ENCODE peak calls at places on chromosome 22, in six cellular contexts. T, F, N, B, S and H are unnamed samples. For H3K4me1, the result is how much of the 10 kb centered on the place peaks cover.

GRCh38 chr22:41521166-41521565 is 23.1 kb downstream of the POLR3H start:
- DNase-seq in N (no peak), S (no peak), T (no peak), F (no peak), B (no peak), H (no peak)

GRCh38 chr22:24155597-24156145 is 25.6 kb upstream of the SUSD2 start:
- DNase-seq in B (no peak), F (peak), N (peak), T (peak), S (peak), H (peak)

GRCh38 chr22:47204002-47204979 is 441.8 kb downstream of the TBC1D22A start:
- DNase-seq in B (peak), T (no peak), F (no peak), N (no peak), S (no peak), H (no peak)

GRCh38 chr22:27684856-27685255 is 116.7 kb downstream of the MN1 start:
- DNase-seq in F (peak), T (no peak), N (no peak), B (no peak), S (no peak), H (no peak)

GRCh38 chr22:17159504-17159951 is 451 bp upstream of the HDHD5 start:
- DNase-seq in S (peak), N (peak), F (peak), B (no peak), T (peak), H (no peak)

GRCh38 chr22:20520093-20520511 is 12.7 kb downstream of the MED15 start:
- DNase-seq in T (no peak), S (no peak), F (peak), N (no peak), B (no peak), H (no peak)

GRCh38 chr22:49958961-49959781 is 1.4 kb upstream of the PIM3 start:
- DNase-seq in F (no peak), S (no peak), B (no peak), N (peak), T (no peak), H (no peak)

GRCh38 chr22:32660292-32660691 is 141.2 kb upstream of the TIMP3 start:
- DNase-seq in F (peak), B (no peak), T (peak), S (peak), N (peak), H (peak)

GRCh38 chr22:36423461-36424404 is 36.0 kb upstream of the MYH9 start:
- DNase-seq in F (no peak), N (no peak), T (no peak), B (no peak), S (no peak), H (no peak)

GRCh38 chr22:19110064-19110458 is 12.2 kb downstream of the DGCR2 start:
- DNase-seq in S (no peak), F (no peak), N (no peak), B (no peak), T (no peak), H (no peak)

GRCh38 chr22:19109198-19110063 is 12.8 kb downstream of the DGCR2 start:
- DNase-seq in B (no peak), F (peak), N (no peak), T (peak), S (peak), H (no peak)

GRCh38 chr22:19111140-19111539 is 11.1 kb downstream of the DGCR2 start:
- DNase-seq in S (no peak), B (no peak), T (no peak), N (no peak), F (no peak), H (no peak)

GRCh38 chr22:19113429-19113828 is 8.8 kb downstream of the DGCR2 start:
- DNase-seq in T (no peak), B (no peak), N (no peak), F (no peak), S (no peak), H (no peak)

DNA sequence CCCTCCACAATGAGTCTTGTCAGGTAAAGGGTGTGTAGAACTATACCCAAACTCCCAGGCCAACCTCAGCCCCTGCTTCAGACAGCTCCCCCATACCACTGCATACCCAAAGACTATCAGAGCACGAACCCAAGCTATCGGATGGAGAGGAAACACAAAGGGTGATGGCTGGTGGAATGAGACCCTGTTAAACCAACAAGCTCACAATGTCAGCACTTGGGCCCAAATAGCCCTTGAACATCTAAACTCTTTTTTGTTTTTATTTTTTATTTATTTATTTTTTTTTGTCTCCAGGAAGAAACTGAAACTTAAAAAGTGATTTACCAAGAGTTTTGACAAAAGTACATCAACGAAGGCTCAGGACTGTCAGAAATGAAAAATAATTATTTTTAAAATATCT is 10.6 kb downstream of the DGCR2 start:
- DNase-seq in N (no peak), B (no peak), S (no peak), T (no peak), F (no peak), H (no peak)
- H3K4me1 ChIP-seq in N (half or more), B (half or more), S (under half), T (under half), F (under half), H (under half)

GRCh38 chr22:22933100-22933806 is 45.6 kb downstream of the IGLL5 start:
- DNase-seq in T (no peak), S (no peak), B (no peak), F (no peak), N (peak), H (no peak)
- H3K4me3 ChIP-seq in T (no peak), S (no peak), B (no peak), F (no peak), N (no peak), H (no peak)

DNA sequence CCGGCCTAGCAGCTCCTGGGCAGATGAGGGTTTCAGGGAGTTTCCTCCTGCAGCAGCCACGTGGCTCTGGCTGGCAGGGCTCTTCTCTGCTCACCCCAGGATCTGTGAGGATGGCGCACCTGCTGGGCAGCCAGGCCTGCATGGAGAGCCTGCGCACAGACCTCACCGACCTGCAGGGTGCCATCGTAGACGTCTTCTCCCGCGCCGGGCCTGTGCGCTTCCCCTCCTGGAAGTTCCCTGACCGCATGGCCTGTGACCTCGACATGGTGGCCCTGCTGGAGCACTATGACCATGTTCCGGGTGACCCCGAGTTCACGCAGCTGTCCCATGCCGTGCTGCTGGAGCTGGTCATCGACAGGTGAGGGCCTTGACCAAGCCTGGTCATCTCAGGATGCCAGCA is 9.1 kb downstream of the CCDC157 start:
- DNase-seq in S (no peak), B (no peak), F (no peak), T (no peak), N (peak), H (no peak)
- H3K4me1 ChIP-seq in S (under half), B (under half), F (under half), T (under half), N (under half), H (under half)

GRCh38 chr22:38842512-38843200 is 1.2 kb downstream of the NPTXR start:
- DNase-seq in S (no peak), F (no peak), N (peak), T (no peak), B (no peak), H (no peak)
- H3K4me3 ChIP-seq in S (peak), F (peak), N (peak), T (no peak), B (peak), H (peak)

DNA sequence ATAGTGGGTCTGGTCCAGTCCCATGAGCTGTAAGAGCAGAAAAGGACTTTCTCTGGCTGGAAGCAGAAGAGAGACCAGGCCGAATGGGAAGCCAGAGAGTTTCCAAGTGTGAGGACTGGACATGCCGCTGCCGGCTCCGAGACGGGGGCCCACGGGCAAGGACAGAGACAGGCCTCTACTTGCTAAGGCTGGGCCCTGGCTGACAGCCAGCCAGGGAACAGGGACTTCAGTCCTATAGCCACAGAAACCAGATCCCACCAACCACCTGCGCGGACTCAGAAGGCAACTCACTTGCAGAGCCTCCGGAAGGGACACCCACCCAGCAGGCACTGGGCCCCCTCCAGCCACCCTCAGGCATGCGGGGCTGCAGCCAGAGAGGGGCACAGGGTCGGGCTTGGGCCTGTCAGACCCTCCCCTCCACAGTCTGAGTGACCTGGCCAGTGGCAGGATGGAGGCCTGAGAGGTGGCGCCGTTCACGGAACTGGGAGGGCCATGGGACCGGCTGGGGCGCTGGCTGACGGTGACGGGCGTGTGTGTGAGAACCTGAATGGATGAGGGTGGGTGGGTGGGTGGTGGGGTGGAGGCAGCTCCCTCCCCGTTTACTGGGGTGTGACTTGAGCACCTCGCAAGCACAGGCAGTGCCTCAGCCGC is 47.8 kb upstream of the A4GALT start:
- DNase-seq in N (no peak), S (no peak), B (no peak), F (no peak), T (peak), H (no peak)
- H3K4me1 ChIP-seq in N (under half), S (under half), B (under half), F (under half), T (under half), H (under half)